ENCODE peak calls at places on chromosomes 7 and 10, in four cellular contexts. N, P, I and R are unnamed samples.

GRCh38 chr7:82950436-82950835 is 212.2 kb downstream of the PCLO start:
- DNase-seq in N (no peak), P (no peak), I (no peak), R (no peak)

GRCh38 chr7:32892521-32893224 is 1.1 kb upstream of the KBTBD2 start:
- DNase-seq in I (no peak), N (peak; percentile 4), P (peak; percentile 17), R (no peak)

GRCh38 chr10:14560794-14561765 is 213.6 kb downstream of the FAM107B start:
- DNase-seq in N (no peak), P (no peak), I (no peak), R (no peak)

GRCh38 chr10:133013478-133013877 is 71.1 kb upstream of the CFAP46 start:
- DNase-seq in N (no peak), I (no peak), P (no peak), R (no peak)

GRCh38 chr10:21427804-21428481 is 97.5 kb downstream of the SKIDA1 start:
- DNase-seq in N (peak; percentile 23), I (peak; percentile 24), P (no peak), R (no peak)

GRCh38 chr10:36721851-36722250 is 403.5 kb upstream of the ANKRD30A start:
- DNase-seq in P (no peak), N (no peak), I (no peak), R (no peak)

GRCh38 chr10:29130190-29130673 is 158.6 kb upstream of the LYZL1 start:
- DNase-seq in P (peak; percentile 52), I (peak; percentile 80), N (peak; percentile 49), R (no peak)

GRCh38 chr10:101695404-101695732 is 398 bp upstream of the FBXW4 start:
- DNase-seq in N (no peak), P (no peak), I (no peak), R (no peak)

GRCh38 chr7:17046666-17047065 is 164.9 kb upstream of the AGR3 start:
- DNase-seq in P (no peak), I (no peak), N (no peak), R (no peak)

GRCh38 chr10:125003901-125004467 is 62.1 kb downstream of the ZRANB1 start:
- DNase-seq in I (no peak), N (no peak), P (no peak), R (no peak)

GRCh38 chr10:16597656-16598055 is 76.0 kb upstream of the C1QL3 start:
- DNase-seq in I (no peak), P (peak; percentile 34), N (no peak), R (no peak)
- TF ChIP-seq TCF7L2 in I (no peak), P (no peak), N (no peak), R (no peak)

GRCh38 chr7:2066251-2066919 is 166.4 kb downstream of the MAD1L1 start:
- DNase-seq in P (no peak), N (no peak), I (no peak), R (no peak)
- TF ChIP-seq TCF7L2 in P (no peak), N (no peak), I (no peak), R (no peak)

DNA sequence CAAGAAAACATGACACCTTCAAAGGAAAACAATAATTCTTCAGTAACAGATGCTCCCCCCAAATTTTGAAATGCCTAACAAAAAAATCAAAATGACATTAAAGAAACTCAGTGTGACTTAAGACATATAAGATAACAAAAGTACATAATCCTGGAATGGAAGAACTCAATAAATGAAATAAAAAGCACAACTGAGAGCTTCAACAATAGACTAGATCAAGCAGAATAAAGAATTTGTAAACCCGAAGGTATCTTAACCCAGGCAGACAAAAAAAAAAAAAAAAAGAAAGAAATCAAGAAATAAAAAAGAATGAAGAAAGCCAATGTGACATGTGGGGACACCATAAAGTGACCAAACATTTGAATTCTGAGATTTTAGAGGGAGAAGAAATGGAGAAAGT is 27.7 kb upstream of the LRRD1 start:
- DNase-seq in N (no peak), I (no peak), P (no peak), R (no peak)
- TF ChIP-seq TCF7L2 in N (no peak), I (no peak), P (no peak), R (no peak)

GRCh38 chr10:93198401-93199175 is 124.9 kb downstream of the CYP26A1 start:
- DNase-seq in I (no peak), P (no peak), N (no peak), R (no peak)
- TF ChIP-seq TCF7L2 in I (no peak), P (no peak), N (no peak), R (no peak)

GRCh38 chr10:11823989-11824346 is 812 bp downstream of the PROSER2 start:
- DNase-seq in I (no peak), P (no peak), N (no peak), R (no peak)
- TF ChIP-seq TCF7L2 in I (no peak), P (no peak), N (no peak), R (no peak)

GRCh38 chr7:34320412-34320811 is 337.6 kb upstream of the NPSR1 start:
- DNase-seq in P (no peak), N (no peak), I (no peak), R (no peak)

GRCh38 chr7:34327681-34328080 is 330.3 kb upstream of the NPSR1 start:
- DNase-seq in P (no peak), I (no peak), N (no peak), R (no peak)

GRCh38 chr7:34320926-34321609 is 336.9 kb upstream of the NPSR1 start:
- DNase-seq in P (peak; percentile 59), I (peak; percentile 67), N (peak; percentile 54), R (peak; percentile 58)

GRCh38 chr7:34317039-34317438 is 341.0 kb upstream of the NPSR1 start:
- DNase-seq in P (no peak), N (no peak), I (no peak), R (no peak)

GRCh38 chr7:34322841-34323240 is 335.2 kb upstream of the NPSR1 start:
- DNase-seq in P (no peak), I (no peak), N (no peak), R (no peak)
- TF ChIP-seq TCF7L2 in P (no peak), I (no peak), N (no peak), R (no peak)